ENCODE peak calls at places on chromosomes 13 and 19, in nine cellular contexts. One of them, this sample, is unnamed.

GRCh38 chr19:33963514-33963913 is 166.8 kb downstream of the KCTD15 start:
- DNase-seq in transverse colon: no peak
- DNase-seq in effector memory CD4-positive, alpha-beta T cell: no peak
- DNase-seq in cardiac muscle cell: no peak
- DNase-seq in CD4-positive, alpha-beta T cell: no peak
- DNase-seq in CD8-positive, alpha-beta memory T cell: no peak
- DNase-seq in tibial nerve: no peak
- DNase-seq in neural progenitor cell: no peak
- DNase-seq in IMR-90: no peak
- DNase-seq in this sample: no peak

GRCh38 chr19:46350758-46351159 is 3.9 kb downstream of the PPP5C start:
- DNase-seq in transverse colon: no peak
- DNase-seq in CD4-positive, alpha-beta T cell: no peak
- DNase-seq in CD8-positive, alpha-beta memory T cell: no peak
- DNase-seq in cardiac muscle cell: no peak
- DNase-seq in IMR-90: no peak
- DNase-seq in neural progenitor cell: no peak
- DNase-seq in tibial nerve: no peak
- DNase-seq in effector memory CD4-positive, alpha-beta T cell: no peak
- DNase-seq in this sample: no peak

GRCh38 chr19:57421037-57421436 is 10.1 kb downstream of the ZNF17 start:
- DNase-seq in neural progenitor cell: no peak
- DNase-seq in effector memory CD4-positive, alpha-beta T cell: no peak
- DNase-seq in tibial nerve: no peak
- DNase-seq in CD8-positive, alpha-beta memory T cell: no peak
- DNase-seq in IMR-90: no peak
- DNase-seq in cardiac muscle cell: no peak
- DNase-seq in transverse colon: no peak
- DNase-seq in CD4-positive, alpha-beta T cell: no peak
- DNase-seq in this sample: no peak

GRCh38 chr13:98267080-98267912 is 90.2 kb upstream of the RNF113B start:
- DNase-seq in CD8-positive, alpha-beta memory T cell: no peak
- DNase-seq in transverse colon: peak; percentile 71
- DNase-seq in effector memory CD4-positive, alpha-beta T cell: no peak
- DNase-seq in neural progenitor cell: no peak
- DNase-seq in IMR-90: peak; percentile 79
- DNase-seq in cardiac muscle cell: peak; percentile 34
- DNase-seq in tibial nerve: no peak
- DNase-seq in CD4-positive, alpha-beta T cell: no peak
- DNase-seq in this sample: no peak

GRCh38 chr13:111790621-111791020 is 276.3 kb upstream of the SOX1 start:
- DNase-seq in CD8-positive, alpha-beta memory T cell: no peak
- DNase-seq in CD4-positive, alpha-beta T cell: no peak
- DNase-seq in IMR-90: no peak
- DNase-seq in transverse colon: no peak
- DNase-seq in cardiac muscle cell: no peak
- DNase-seq in effector memory CD4-positive, alpha-beta T cell: no peak
- DNase-seq in tibial nerve: no peak
- DNase-seq in neural progenitor cell: no peak
- DNase-seq in this sample: no peak

GRCh38 chr13:23758783-23759527 is 130.2 kb downstream of the MIPEP start:
- DNase-seq in effector memory CD4-positive, alpha-beta T cell: no peak
- DNase-seq in neural progenitor cell: no peak
- DNase-seq in IMR-90: no peak
- DNase-seq in CD8-positive, alpha-beta memory T cell: no peak
- DNase-seq in cardiac muscle cell: peak; percentile 52
- DNase-seq in CD4-positive, alpha-beta T cell: no peak
- DNase-seq in tibial nerve: no peak
- DNase-seq in transverse colon: no peak
- DNase-seq in this sample: no peak

GRCh38 chr13:72808917-72809500 is 27.1 kb downstream of the PIBF1 start:
- DNase-seq in IMR-90: peak; percentile 6
- DNase-seq in neural progenitor cell: peak; percentile 9
- DNase-seq in effector memory CD4-positive, alpha-beta T cell: no peak
- DNase-seq in transverse colon: no peak
- DNase-seq in CD8-positive, alpha-beta memory T cell: no peak
- DNase-seq in CD4-positive, alpha-beta T cell: no peak
- DNase-seq in cardiac muscle cell: peak; percentile 28
- DNase-seq in tibial nerve: no peak
- DNase-seq in this sample: no peak

GRCh38 chr19:46605356-46605821 is 4.3 kb downstream of the CALM3 start:
- DNase-seq in effector memory CD4-positive, alpha-beta T cell: no peak
- DNase-seq in cardiac muscle cell: no peak
- DNase-seq in CD4-positive, alpha-beta T cell: no peak
- DNase-seq in IMR-90: no peak
- DNase-seq in neural progenitor cell: no peak
- DNase-seq in tibial nerve: peak; percentile 12
- DNase-seq in CD8-positive, alpha-beta memory T cell: no peak
- DNase-seq in transverse colon: no peak
- DNase-seq in this sample: no peak

GRCh38 chr13:39047560-39047959 is 9.3 kb downstream of the NHLRC3 start:
- DNase-seq in transverse colon: no peak
- DNase-seq in effector memory CD4-positive, alpha-beta T cell: no peak
- DNase-seq in tibial nerve: no peak
- DNase-seq in CD4-positive, alpha-beta T cell: no peak
- DNase-seq in cardiac muscle cell: no peak
- DNase-seq in IMR-90: no peak
- DNase-seq in neural progenitor cell: peak; percentile 42
- DNase-seq in CD8-positive, alpha-beta memory T cell: no peak
- DNase-seq in this sample: no peak

GRCh38 chr19:10604460-10604980 is 17.4 kb upstream of the AP1M2 start:
- DNase-seq in IMR-90: no peak
- DNase-seq in tibial nerve: no peak
- DNase-seq in CD4-positive, alpha-beta T cell: no peak
- DNase-seq in neural progenitor cell: no peak
- DNase-seq in CD8-positive, alpha-beta memory T cell: no peak
- DNase-seq in transverse colon: peak; percentile 15
- DNase-seq in effector memory CD4-positive, alpha-beta T cell: peak; percentile 2
- DNase-seq in cardiac muscle cell: no peak
- DNase-seq in this sample: no peak

GRCh38 chr13:93740334-93740733 is 513.7 kb downstream of the GPC6 start:
- DNase-seq in cardiac muscle cell: no peak
- DNase-seq in effector memory CD4-positive, alpha-beta T cell: no peak
- DNase-seq in CD4-positive, alpha-beta T cell: no peak
- DNase-seq in IMR-90: no peak
- DNase-seq in CD8-positive, alpha-beta memory T cell: no peak
- DNase-seq in neural progenitor cell: no peak
- DNase-seq in tibial nerve: no peak
- DNase-seq in transverse colon: no peak
- DNase-seq in this sample: no peak

GRCh38 chr13:83248751-83249150 is 633.5 kb downstream of the SLITRK1 start:
- DNase-seq in transverse colon: no peak
- DNase-seq in CD4-positive, alpha-beta T cell: no peak
- DNase-seq in CD8-positive, alpha-beta memory T cell: no peak
- DNase-seq in neural progenitor cell: no peak
- DNase-seq in effector memory CD4-positive, alpha-beta T cell: no peak
- DNase-seq in cardiac muscle cell: peak; percentile 33
- DNase-seq in tibial nerve: no peak
- DNase-seq in IMR-90: no peak
- DNase-seq in this sample: no peak

GRCh38 chr19:19372656-19373416 is 32.6 kb upstream of the GATAD2A start:
- DNase-seq in CD4-positive, alpha-beta T cell: no peak
- DNase-seq in IMR-90: peak; percentile 45
- DNase-seq in effector memory CD4-positive, alpha-beta T cell: no peak
- DNase-seq in cardiac muscle cell: peak; percentile 61
- DNase-seq in neural progenitor cell: no peak
- DNase-seq in CD8-positive, alpha-beta memory T cell: no peak
- DNase-seq in transverse colon: peak; percentile 86
- DNase-seq in tibial nerve: no peak
- DNase-seq in this sample: peak; percentile 79

GRCh38 chr13:29131881-29132668 is 311.9 kb downstream of the MTUS2 start:
- DNase-seq in cardiac muscle cell: no peak
- DNase-seq in IMR-90: no peak
- DNase-seq in transverse colon: no peak
- DNase-seq in CD4-positive, alpha-beta T cell: no peak
- DNase-seq in CD8-positive, alpha-beta memory T cell: no peak
- DNase-seq in neural progenitor cell: no peak
- DNase-seq in tibial nerve: no peak
- DNase-seq in effector memory CD4-positive, alpha-beta T cell: no peak
- DNase-seq in this sample: no peak

GRCh38 chr13:65034266-65034665 is 2195.9 kb downstream of the PCDH9 start:
- DNase-seq in transverse colon: no peak
- DNase-seq in IMR-90: no peak
- DNase-seq in neural progenitor cell: no peak
- DNase-seq in cardiac muscle cell: no peak
- DNase-seq in tibial nerve: no peak
- DNase-seq in CD8-positive, alpha-beta memory T cell: no peak
- DNase-seq in effector memory CD4-positive, alpha-beta T cell: no peak
- DNase-seq in CD4-positive, alpha-beta T cell: no peak
- DNase-seq in this sample: no peak

GRCh38 chr19:28880735-28881401 is 332.1 kb downstream of the UQCRFS1 start:
- DNase-seq in IMR-90: no peak
- DNase-seq in effector memory CD4-positive, alpha-beta T cell: no peak
- DNase-seq in cardiac muscle cell: no peak
- DNase-seq in CD4-positive, alpha-beta T cell: no peak
- DNase-seq in neural progenitor cell: no peak
- DNase-seq in tibial nerve: no peak
- DNase-seq in CD8-positive, alpha-beta memory T cell: no peak
- DNase-seq in transverse colon: no peak
- DNase-seq in this sample: no peak

GRCh38 chr19:58054792-58055482 is 4.1 kb upstream of the ZNF135 start:
- DNase-seq in CD8-positive, alpha-beta memory T cell: no peak
- DNase-seq in cardiac muscle cell: peak; percentile 38
- DNase-seq in CD4-positive, alpha-beta T cell: no peak
- DNase-seq in tibial nerve: no peak
- DNase-seq in effector memory CD4-positive, alpha-beta T cell: no peak
- DNase-seq in neural progenitor cell: peak; percentile 29
- DNase-seq in transverse colon: peak; percentile 14
- DNase-seq in IMR-90: peak; percentile 2
- DNase-seq in this sample: no peak

GRCh38 chr19:32691291-32691951 is at the start of gene NUDT19:
- DNase-seq in transverse colon: peak; percentile 90
- DNase-seq in neural progenitor cell: peak; percentile 65
- DNase-seq in cardiac muscle cell: peak; percentile 81
- DNase-seq in CD4-positive, alpha-beta T cell: peak; percentile 76
- DNase-seq in IMR-90: peak; percentile 73
- DNase-seq in effector memory CD4-positive, alpha-beta T cell: peak; percentile 48
- DNase-seq in CD8-positive, alpha-beta memory T cell: peak; percentile 62
- DNase-seq in tibial nerve: peak; percentile 47
- DNase-seq in this sample: peak; percentile 92

GRCh38 chr19:2577722-2578335 is 101.9 kb downstream of the GADD45B start:
- DNase-seq in CD8-positive, alpha-beta memory T cell: no peak
- DNase-seq in effector memory CD4-positive, alpha-beta T cell: no peak
- DNase-seq in IMR-90: no peak
- DNase-seq in neural progenitor cell: no peak
- DNase-seq in tibial nerve: no peak
- DNase-seq in cardiac muscle cell: no peak
- DNase-seq in transverse colon: no peak
- DNase-seq in CD4-positive, alpha-beta T cell: peak; percentile 16
- DNase-seq in this sample: no peak

DNA sequence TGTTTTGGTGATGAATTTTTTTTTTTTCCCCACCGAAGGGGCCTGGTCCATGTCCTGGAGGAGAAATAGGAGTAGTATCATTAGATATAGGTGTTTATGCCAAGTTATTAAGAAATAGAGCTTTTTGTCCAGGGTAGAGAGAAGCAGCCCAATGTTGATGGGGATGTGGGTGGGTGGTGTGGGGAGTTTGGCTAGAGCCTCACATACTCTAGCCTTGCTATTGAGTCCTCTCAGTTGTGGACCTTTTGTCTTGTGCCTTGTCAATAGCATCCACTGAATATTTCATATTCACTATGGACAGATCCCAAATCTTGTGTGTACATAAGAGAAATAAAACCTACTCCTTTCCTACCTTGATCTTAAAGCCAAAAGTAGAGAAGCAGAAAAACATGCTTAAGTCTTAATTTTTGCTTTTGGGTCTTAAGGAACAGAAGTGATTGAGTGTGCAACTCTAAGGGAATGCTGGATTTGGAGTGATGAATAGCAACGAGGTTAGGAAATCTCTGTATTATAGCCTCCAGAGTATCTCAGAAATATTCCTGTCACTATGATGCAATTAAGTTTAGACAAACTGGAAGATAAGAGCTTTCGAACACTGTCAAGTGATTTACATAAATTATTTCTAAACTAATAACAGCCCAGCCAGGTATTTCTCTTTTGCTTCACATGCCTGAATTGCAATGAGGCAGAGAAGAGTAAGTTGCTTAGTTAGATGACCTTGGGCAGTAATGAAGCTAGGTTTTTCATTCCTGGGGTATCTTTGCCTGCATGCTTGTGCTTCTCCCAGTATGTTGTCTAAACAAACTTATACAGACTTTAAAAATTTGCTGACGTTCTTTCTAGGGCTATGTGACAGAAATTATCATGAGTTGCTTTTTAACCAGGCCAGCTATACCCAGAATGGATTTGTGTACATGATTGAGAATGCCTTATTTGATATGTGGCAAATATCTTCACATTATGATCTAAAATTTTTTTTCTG is 134.3 kb downstream of the LMO7 start:
- DNase-seq in transverse colon: no peak
- DNase-seq in neural progenitor cell: no peak
- DNase-seq in effector memory CD4-positive, alpha-beta T cell: no peak
- DNase-seq in IMR-90: peak; percentile 65
- DNase-seq in CD4-positive, alpha-beta T cell: no peak
- DNase-seq in cardiac muscle cell: no peak
- DNase-seq in CD8-positive, alpha-beta memory T cell: no peak
- DNase-seq in tibial nerve: no peak
- DNase-seq in this sample: no peak
- H3K27ac ChIP-seq in transverse colon: no peak overlapping the region
- H3K27ac ChIP-seq in neural progenitor cell: no peak overlapping the region
- H3K27ac ChIP-seq in effector memory CD4-positive, alpha-beta T cell: no peak overlapping the region
- H3K27ac ChIP-seq in IMR-90: peak overlapping the region; percentile 99
- H3K27ac ChIP-seq in CD4-positive, alpha-beta T cell: no peak overlapping the region
- H3K27ac ChIP-seq in cardiac muscle cell: no peak overlapping the region
- H3K27ac ChIP-seq in CD8-positive, alpha-beta memory T cell: no peak overlapping the region
- H3K27ac ChIP-seq in tibial nerve: no peak overlapping the region
- H3K27ac ChIP-seq in this sample: no peak overlapping the region

GRCh38 chr19:14718522-14719113 is 28.8 kb downstream of the ZNF333 start:
- DNase-seq in tibial nerve: no peak
- DNase-seq in effector memory CD4-positive, alpha-beta T cell: no peak
- DNase-seq in CD4-positive, alpha-beta T cell: no peak
- DNase-seq in cardiac muscle cell: peak; percentile 3
- DNase-seq in neural progenitor cell: no peak
- DNase-seq in IMR-90: no peak
- DNase-seq in CD8-positive, alpha-beta memory T cell: no peak
- DNase-seq in transverse colon: no peak
- DNase-seq in this sample: no peak
- H3K9me3 ChIP-seq in tibial nerve: peaks cover 83% of the 10 kb centered on the region
- H3K9me3 ChIP-seq in effector memory CD4-positive, alpha-beta T cell: peaks cover 45% of the 10 kb centered on the region
- H3K9me3 ChIP-seq in CD4-positive, alpha-beta T cell: peaks cover 88% of the 10 kb centered on the region
- H3K9me3 ChIP-seq in cardiac muscle cell: peaks cover 13% of the 10 kb centered on the region
- H3K9me3 ChIP-seq in neural progenitor cell: peaks cover 35% of the 10 kb centered on the region
- H3K9me3 ChIP-seq in IMR-90: peaks cover 72% of the 10 kb centered on the region
- H3K9me3 ChIP-seq in CD8-positive, alpha-beta memory T cell: peaks cover 51% of the 10 kb centered on the region
- H3K9me3 ChIP-seq in transverse colon: peaks cover 68% of the 10 kb centered on the region
- H3K9me3 ChIP-seq in this sample: peaks cover 54% of the 10 kb centered on the region

GRCh38 chr13:42571895-42572294 is 2.1 kb upstream of the TNFSF11 start:
- DNase-seq in effector memory CD4-positive, alpha-beta T cell: no peak
- DNase-seq in transverse colon: no peak
- DNase-seq in IMR-90: no peak
- DNase-seq in CD8-positive, alpha-beta memory T cell: no peak
- DNase-seq in tibial nerve: no peak
- DNase-seq in neural progenitor cell: no peak
- DNase-seq in cardiac muscle cell: no peak
- DNase-seq in CD4-positive, alpha-beta T cell: no peak
- DNase-seq in this sample: no peak
- H3K27me3 ChIP-seq in effector memory CD4-positive, alpha-beta T cell: no peaks in the 10 kb centered on the region
- H3K27me3 ChIP-seq in transverse colon: peaks cover 52% of the 10 kb centered on the region
- H3K27me3 ChIP-seq in IMR-90: peaks cover 40% of the 10 kb centered on the region
- H3K27me3 ChIP-seq in CD8-positive, alpha-beta memory T cell: no peaks in the 10 kb centered on the region
- H3K27me3 ChIP-seq in tibial nerve: no peaks in the 10 kb centered on the region
- H3K27me3 ChIP-seq in neural progenitor cell: peaks cover 40% of the 10 kb centered on the region
- H3K27me3 ChIP-seq in cardiac muscle cell: peaks cover 36% of the 10 kb centered on the region
- H3K27me3 ChIP-seq in CD4-positive, alpha-beta T cell: no peaks in the 10 kb centered on the region
- H3K27me3 ChIP-seq in this sample: peaks cover 5% of the 10 kb centered on the region

GRCh38 chr19:49570138-49570856 is 10.1 kb downstream of the NOSIP start:
- DNase-seq in CD4-positive, alpha-beta T cell: peak; percentile 54
- DNase-seq in neural progenitor cell: peak; percentile 91
- DNase-seq in CD8-positive, alpha-beta memory T cell: peak; percentile 41
- DNase-seq in cardiac muscle cell: peak; percentile 91
- DNase-seq in IMR-90: peak; percentile 84
- DNase-seq in transverse colon: peak; percentile 73
- DNase-seq in tibial nerve: no peak
- DNase-seq in effector memory CD4-positive, alpha-beta T cell: peak; percentile 57
- DNase-seq in this sample: peak; percentile 65
- H3K27ac ChIP-seq in CD4-positive, alpha-beta T cell: no peak overlapping the region
- H3K27ac ChIP-seq in neural progenitor cell: no peak overlapping the region
- H3K27ac ChIP-seq in CD8-positive, alpha-beta memory T cell: peak overlapping the region; percentile 29
- H3K27ac ChIP-seq in cardiac muscle cell: peak overlapping the region; percentile 94
- H3K27ac ChIP-seq in IMR-90: no peak overlapping the region
- H3K27ac ChIP-seq in transverse colon: peak overlapping the region; percentile 92
- H3K27ac ChIP-seq in tibial nerve: no peak overlapping the region
- H3K27ac ChIP-seq in effector memory CD4-positive, alpha-beta T cell: no peak overlapping the region
- H3K27ac ChIP-seq in this sample: peak overlapping the region; percentile 38